ENCODE peak calls at places on chromosomes 13 and 19, in nine cellular contexts. One of them, this sample, is unnamed.

GRCh38 chr19:47022541-47023447 is 3.2 kb downstream of the NPAS1 start:
- DNase-seq in CD8-positive, alpha-beta T cell: no peak
- DNase-seq in kidney epithelial cell: no peak
- DNase-seq in PC-3: no peak
- DNase-seq in endodermal cell: peak; percentile 71
- DNase-seq in epithelial cell of esophagus: no peak
- DNase-seq in HCT116: no peak
- DNase-seq in chondrocyte: no peak
- DNase-seq in ascending aorta: no peak
- DNase-seq in this sample: no peak

GRCh38 chr19:5083547-5083965 is 114.6 kb downstream of the KDM4B start:
- DNase-seq in kidney epithelial cell: no peak
- DNase-seq in epithelial cell of esophagus: no peak
- DNase-seq in chondrocyte: no peak
- DNase-seq in CD8-positive, alpha-beta T cell: no peak
- DNase-seq in HCT116: no peak
- DNase-seq in ascending aorta: no peak
- DNase-seq in endodermal cell: no peak
- DNase-seq in PC-3: no peak
- DNase-seq in this sample: no peak

GRCh38 chr13:21322988-21323387 is 136.1 kb downstream of the ZDHHC20 start:
- DNase-seq in chondrocyte: no peak
- DNase-seq in kidney epithelial cell: no peak
- DNase-seq in PC-3: no peak
- DNase-seq in ascending aorta: no peak
- DNase-seq in epithelial cell of esophagus: no peak
- DNase-seq in endodermal cell: no peak
- DNase-seq in CD8-positive, alpha-beta T cell: no peak
- DNase-seq in HCT116: no peak
- DNase-seq in this sample: no peak

GRCh38 chr13:44107357-44108121 is 227.8 kb downstream of the LACC1 start:
- DNase-seq in PC-3: no peak
- DNase-seq in CD8-positive, alpha-beta T cell: no peak
- DNase-seq in ascending aorta: no peak
- DNase-seq in chondrocyte: no peak
- DNase-seq in kidney epithelial cell: no peak
- DNase-seq in epithelial cell of esophagus: peak; percentile 83
- DNase-seq in HCT116: no peak
- DNase-seq in endodermal cell: no peak
- DNase-seq in this sample: peak; percentile 49

GRCh38 chr19:5913739-5914357 is at the start of gene CAPS:
- DNase-seq in HCT116: no peak
- DNase-seq in PC-3: peak; percentile 97
- DNase-seq in ascending aorta: peak; percentile 77
- DNase-seq in kidney epithelial cell: peak; percentile 62
- DNase-seq in endodermal cell: no peak
- DNase-seq in CD8-positive, alpha-beta T cell: no peak
- DNase-seq in chondrocyte: peak; percentile 95
- DNase-seq in epithelial cell of esophagus: peak; percentile 75
- DNase-seq in this sample: peak; percentile 79

GRCh38 chr19:47421844-47422395 is 2.6 kb upstream of the MEIS3 start:
- DNase-seq in chondrocyte: no peak
- DNase-seq in PC-3: no peak
- DNase-seq in kidney epithelial cell: no peak
- DNase-seq in HCT116: no peak
- DNase-seq in ascending aorta: no peak
- DNase-seq in endodermal cell: peak; percentile 91
- DNase-seq in epithelial cell of esophagus: no peak
- DNase-seq in CD8-positive, alpha-beta T cell: no peak
- DNase-seq in this sample: no peak

GRCh38 chr19:7623725-7624603 is 5.4 kb downstream of the XAB2 start:
- DNase-seq in chondrocyte: no peak
- DNase-seq in CD8-positive, alpha-beta T cell: no peak
- DNase-seq in epithelial cell of esophagus: no peak
- DNase-seq in HCT116: no peak
- DNase-seq in ascending aorta: no peak
- DNase-seq in endodermal cell: no peak
- DNase-seq in PC-3: no peak
- DNase-seq in kidney epithelial cell: no peak
- DNase-seq in this sample: no peak

GRCh38 chr19:1163283-1163933 is 10.7 kb downstream of the SBNO2 start:
- DNase-seq in epithelial cell of esophagus: no peak
- DNase-seq in ascending aorta: no peak
- DNase-seq in endodermal cell: no peak
- DNase-seq in chondrocyte: peak; percentile 91
- DNase-seq in PC-3: no peak
- DNase-seq in HCT116: no peak
- DNase-seq in CD8-positive, alpha-beta T cell: no peak
- DNase-seq in kidney epithelial cell: no peak
- DNase-seq in this sample: no peak

GRCh38 chr19:30420881-30421280 is 48.7 kb downstream of the ZNF536 start:
- DNase-seq in epithelial cell of esophagus: no peak
- DNase-seq in endodermal cell: no peak
- DNase-seq in kidney epithelial cell: no peak
- DNase-seq in chondrocyte: no peak
- DNase-seq in CD8-positive, alpha-beta T cell: no peak
- DNase-seq in ascending aorta: no peak
- DNase-seq in PC-3: no peak
- DNase-seq in HCT116: no peak
- DNase-seq in this sample: no peak

GRCh38 chr19:50979758-50980157 is 4.0 kb downstream of the KLK7 start:
- DNase-seq in epithelial cell of esophagus: no peak
- DNase-seq in HCT116: no peak
- DNase-seq in ascending aorta: no peak
- DNase-seq in CD8-positive, alpha-beta T cell: no peak
- DNase-seq in kidney epithelial cell: no peak
- DNase-seq in chondrocyte: no peak
- DNase-seq in endodermal cell: peak; percentile 50
- DNase-seq in PC-3: no peak
- DNase-seq in this sample: no peak

GRCh38 chr19:30253581-30253996 is 118.6 kb upstream of the ZNF536 start:
- DNase-seq in endodermal cell: peak; percentile 76
- DNase-seq in CD8-positive, alpha-beta T cell: no peak
- DNase-seq in PC-3: peak; percentile 40
- DNase-seq in ascending aorta: no peak
- DNase-seq in chondrocyte: no peak
- DNase-seq in epithelial cell of esophagus: no peak
- DNase-seq in kidney epithelial cell: no peak
- DNase-seq in HCT116: no peak
- DNase-seq in this sample: no peak

GRCh38 chr19:49436381-49437017 is 4.8 kb downstream of the SLC17A7 start:
- DNase-seq in epithelial cell of esophagus: no peak
- DNase-seq in endodermal cell: peak; percentile 94
- DNase-seq in HCT116: no peak
- DNase-seq in ascending aorta: no peak
- DNase-seq in chondrocyte: no peak
- DNase-seq in kidney epithelial cell: no peak
- DNase-seq in PC-3: no peak
- DNase-seq in CD8-positive, alpha-beta T cell: no peak
- DNase-seq in this sample: no peak

GRCh38 chr19:6460099-6460884 is 700 bp upstream of the SLC25A23 start:
- DNase-seq in PC-3: peak; percentile 99
- DNase-seq in kidney epithelial cell: peak; percentile 77
- DNase-seq in HCT116: peak; percentile 97
- DNase-seq in ascending aorta: peak; percentile 98
- DNase-seq in chondrocyte: peak; percentile 99
- DNase-seq in epithelial cell of esophagus: peak; percentile 99
- DNase-seq in CD8-positive, alpha-beta T cell: peak; percentile 97
- DNase-seq in endodermal cell: peak; percentile 99
- DNase-seq in this sample: peak; percentile 99

GRCh38 chr13:25490236-25490635 is 118.5 kb downstream of the ATP8A2 start:
- DNase-seq in CD8-positive, alpha-beta T cell: no peak
- DNase-seq in endodermal cell: no peak
- DNase-seq in PC-3: no peak
- DNase-seq in chondrocyte: no peak
- DNase-seq in ascending aorta: no peak
- DNase-seq in epithelial cell of esophagus: no peak
- DNase-seq in kidney epithelial cell: no peak
- DNase-seq in HCT116: no peak
- DNase-seq in this sample: no peak

GRCh38 chr19:677201-677600 is 1.0 kb downstream of the FSTL3 start:
- DNase-seq in endodermal cell: peak; percentile 52
- DNase-seq in epithelial cell of esophagus: peak; percentile 86
- DNase-seq in chondrocyte: peak; percentile 98
- DNase-seq in PC-3: peak; percentile 70
- DNase-seq in HCT116: no peak
- DNase-seq in ascending aorta: peak; percentile 96
- DNase-seq in kidney epithelial cell: peak; percentile 64
- DNase-seq in CD8-positive, alpha-beta T cell: no peak
- DNase-seq in this sample: peak; percentile 86

GRCh38 chr19:54955356-54955755 is 8.0 kb upstream of the NLRP7 start:
- DNase-seq in endodermal cell: no peak
- DNase-seq in chondrocyte: no peak
- DNase-seq in CD8-positive, alpha-beta T cell: no peak
- DNase-seq in HCT116: no peak
- DNase-seq in epithelial cell of esophagus: no peak
- DNase-seq in ascending aorta: no peak
- DNase-seq in PC-3: no peak
- DNase-seq in kidney epithelial cell: no peak
- DNase-seq in this sample: peak; percentile 10

GRCh38 chr19:13207237-13208130 is 57.3 kb downstream of the IER2 start:
- DNase-seq in ascending aorta: no peak
- DNase-seq in HCT116: no peak
- DNase-seq in CD8-positive, alpha-beta T cell: no peak
- DNase-seq in chondrocyte: no peak
- DNase-seq in kidney epithelial cell: no peak
- DNase-seq in endodermal cell: peak; percentile 48
- DNase-seq in PC-3: no peak
- DNase-seq in epithelial cell of esophagus: no peak
- DNase-seq in this sample: no peak

GRCh38 chr19:54469496-54469934 is 3.6 kb downstream of the CDC42EP5 start:
- DNase-seq in PC-3: no peak
- DNase-seq in HCT116: no peak
- DNase-seq in CD8-positive, alpha-beta T cell: no peak
- DNase-seq in ascending aorta: peak; percentile 68
- DNase-seq in chondrocyte: peak; percentile 86
- DNase-seq in epithelial cell of esophagus: peak; percentile 60
- DNase-seq in endodermal cell: peak; percentile 47
- DNase-seq in kidney epithelial cell: no peak
- DNase-seq in this sample: no peak

GRCh38 chr13:101544979-101545378 is 92.5 kb downstream of the ITGBL1 start:
- DNase-seq in chondrocyte: no peak
- DNase-seq in CD8-positive, alpha-beta T cell: no peak
- DNase-seq in PC-3: no peak
- DNase-seq in epithelial cell of esophagus: no peak
- DNase-seq in endodermal cell: no peak
- DNase-seq in ascending aorta: no peak
- DNase-seq in kidney epithelial cell: no peak
- DNase-seq in HCT116: no peak
- DNase-seq in this sample: no peak

GRCh38 chr13:101545521-101545920 is 93.0 kb downstream of the ITGBL1 start:
- DNase-seq in epithelial cell of esophagus: no peak
- DNase-seq in ascending aorta: peak; percentile 70
- DNase-seq in kidney epithelial cell: no peak
- DNase-seq in endodermal cell: no peak
- DNase-seq in PC-3: peak; percentile 46
- DNase-seq in HCT116: no peak
- DNase-seq in CD8-positive, alpha-beta T cell: no peak
- DNase-seq in chondrocyte: no peak
- DNase-seq in this sample: no peak
- TF ChIP-seq CTCF in epithelial cell of esophagus: no peak
- TF ChIP-seq CTCF in ascending aorta: peak; percentile 4
- TF ChIP-seq CTCF in kidney epithelial cell: no peak
- TF ChIP-seq CTCF in endodermal cell: no peak
- TF ChIP-seq CTCF in PC-3: peak; percentile 45
- TF ChIP-seq CTCF in HCT116: no peak
- TF ChIP-seq CTCF in CD8-positive, alpha-beta T cell: no peak
- TF ChIP-seq CTCF in chondrocyte: peak; percentile 71
- TF ChIP-seq CTCF in this sample: no peak

GRCh38 chr13:53285896-53286430 is 257.4 kb downstream of the OLFM4 start:
- DNase-seq in kidney epithelial cell: no peak
- DNase-seq in endodermal cell: no peak
- DNase-seq in CD8-positive, alpha-beta T cell: no peak
- DNase-seq in HCT116: no peak
- DNase-seq in PC-3: no peak
- DNase-seq in epithelial cell of esophagus: no peak
- DNase-seq in chondrocyte: no peak
- DNase-seq in ascending aorta: no peak
- DNase-seq in this sample: no peak
- TF ChIP-seq CTCF in kidney epithelial cell: no peak
- TF ChIP-seq CTCF in endodermal cell: no peak
- TF ChIP-seq CTCF in CD8-positive, alpha-beta T cell: no peak
- TF ChIP-seq CTCF in HCT116: no peak
- TF ChIP-seq CTCF in PC-3: no peak
- TF ChIP-seq CTCF in epithelial cell of esophagus: no peak
- TF ChIP-seq CTCF in chondrocyte: no peak
- TF ChIP-seq CTCF in ascending aorta: no peak
- TF ChIP-seq CTCF in this sample: no peak

GRCh38 chr13:20105161-20105689 is 55.6 kb downstream of the GJA3 start:
- DNase-seq in kidney epithelial cell: no peak
- DNase-seq in HCT116: no peak
- DNase-seq in CD8-positive, alpha-beta T cell: no peak
- DNase-seq in endodermal cell: no peak
- DNase-seq in epithelial cell of esophagus: no peak
- DNase-seq in chondrocyte: no peak
- DNase-seq in PC-3: no peak
- DNase-seq in ascending aorta: no peak
- DNase-seq in this sample: no peak
- TF ChIP-seq CTCF in kidney epithelial cell: no peak
- TF ChIP-seq CTCF in HCT116: no peak
- TF ChIP-seq CTCF in CD8-positive, alpha-beta T cell: no peak
- TF ChIP-seq CTCF in endodermal cell: no peak
- TF ChIP-seq CTCF in epithelial cell of esophagus: no peak
- TF ChIP-seq CTCF in chondrocyte: no peak
- TF ChIP-seq CTCF in PC-3: no peak
- TF ChIP-seq CTCF in ascending aorta: no peak
- TF ChIP-seq CTCF in this sample: no peak

GRCh38 chr13:51233117-51233826 is 11.1 kb downstream of the FAM124A start:
- DNase-seq in CD8-positive, alpha-beta T cell: no peak
- DNase-seq in kidney epithelial cell: no peak
- DNase-seq in endodermal cell: peak; percentile 36
- DNase-seq in HCT116: no peak
- DNase-seq in ascending aorta: no peak
- DNase-seq in PC-3: no peak
- DNase-seq in epithelial cell of esophagus: no peak
- DNase-seq in chondrocyte: no peak
- DNase-seq in this sample: no peak

GRCh38 chr13:51229141-51229540 is 6.9 kb downstream of the FAM124A start:
- DNase-seq in kidney epithelial cell: no peak
- DNase-seq in HCT116: no peak
- DNase-seq in CD8-positive, alpha-beta T cell: no peak
- DNase-seq in epithelial cell of esophagus: no peak
- DNase-seq in PC-3: no peak
- DNase-seq in chondrocyte: no peak
- DNase-seq in endodermal cell: peak; percentile 41
- DNase-seq in ascending aorta: no peak
- DNase-seq in this sample: no peak

GRCh38 chr13:51230473-51231105 is 8.4 kb downstream of the FAM124A start:
- DNase-seq in ascending aorta: peak; percentile 71
- DNase-seq in PC-3: no peak
- DNase-seq in kidney epithelial cell: no peak
- DNase-seq in HCT116: no peak
- DNase-seq in endodermal cell: peak; percentile 58
- DNase-seq in chondrocyte: no peak
- DNase-seq in epithelial cell of esophagus: no peak
- DNase-seq in CD8-positive, alpha-beta T cell: no peak
- DNase-seq in this sample: no peak

GRCh38 chr13:51229731-51230130 is 7.5 kb downstream of the FAM124A start:
- DNase-seq in CD8-positive, alpha-beta T cell: no peak
- DNase-seq in endodermal cell: peak; percentile 51
- DNase-seq in kidney epithelial cell: no peak
- DNase-seq in HCT116: no peak
- DNase-seq in chondrocyte: no peak
- DNase-seq in ascending aorta: no peak
- DNase-seq in epithelial cell of esophagus: no peak
- DNase-seq in PC-3: no peak
- DNase-seq in this sample: no peak

GRCh38 chr13:51231456-51231855 is 9.3 kb downstream of the FAM124A start:
- DNase-seq in CD8-positive, alpha-beta T cell: no peak
- DNase-seq in ascending aorta: no peak
- DNase-seq in epithelial cell of esophagus: no peak
- DNase-seq in kidney epithelial cell: no peak
- DNase-seq in endodermal cell: peak; percentile 12
- DNase-seq in chondrocyte: no peak
- DNase-seq in PC-3: no peak
- DNase-seq in HCT116: no peak
- DNase-seq in this sample: no peak
- TF ChIP-seq CTCF in CD8-positive, alpha-beta T cell: no peak
- TF ChIP-seq CTCF in ascending aorta: no peak
- TF ChIP-seq CTCF in epithelial cell of esophagus: no peak
- TF ChIP-seq CTCF in kidney epithelial cell: no peak
- TF ChIP-seq CTCF in endodermal cell: no peak
- TF ChIP-seq CTCF in chondrocyte: no peak
- TF ChIP-seq CTCF in PC-3: no peak
- TF ChIP-seq CTCF in HCT116: no peak
- TF ChIP-seq CTCF in this sample: no peak